ENCODE peak calls at places on chromosome 3, in seven cellular contexts. P, C, N, U, J, S and Q are unnamed samples.

GRCh38 chr3:106728315-106728821 is 648.9 kb upstream of the CCDC54 start:
- DNase-seq in P (peak), J (no peak), N (peak), U (peak), C (no peak), S (no peak), Q (no peak)

GRCh38 chr3:58037141-58037910 is 29.1 kb downstream of the FLNB start:
- DNase-seq in J (no peak), P (no peak), N (no peak), S (no peak), C (no peak), U (no peak), Q (no peak)

GRCh38 chr3:30770387-30770786 is 124.1 kb downstream of the GADL1 start:
- DNase-seq in N (peak), U (peak), J (no peak), P (peak), S (no peak), C (no peak), Q (no peak)

GRCh38 chr3:66082679-66083078 is 44.0 kb upstream of the MAGI1 start:
- DNase-seq in N (no peak), S (no peak), U (no peak), J (no peak), P (no peak), C (no peak), Q (no peak)

GRCh38 chr3:13282986-13283876 is 136.9 kb downstream of the NUP210 start:
- DNase-seq in U (no peak), J (peak), S (no peak), C (no peak), N (no peak), P (no peak), Q (peak)

GRCh38 chr3:48475188-48475587 is 28.7 kb downstream of the ATRIP start:
- DNase-seq in U (no peak), C (no peak), P (no peak), S (no peak), J (no peak), N (no peak), Q (no peak)

GRCh38 chr3:27166888-27167287 is 202.3 kb downstream of the NEK10 start:
- DNase-seq in J (no peak), P (peak), S (no peak), C (no peak), N (peak), U (peak), Q (no peak)

GRCh38 chr3:155785662-155786295 is 20.3 kb downstream of the C3orf33 start:
- DNase-seq in J (no peak), U (no peak), C (no peak), S (no peak), N (no peak), P (no peak), Q (no peak)

GRCh38 chr3:122299872-122300460 is 25.1 kb upstream of the CSTA start:
- DNase-seq in P (peak), J (peak), N (no peak), S (no peak), U (no peak), C (no peak), Q (peak)

GRCh38 chr3:60047426-60048200 is 997.8 kb upstream of the CFAP20DC start:
- DNase-seq in U (no peak), J (no peak), N (no peak), P (no peak), C (no peak), S (no peak), Q (no peak)

GRCh38 chr3:48180530-48181253 is 7.5 kb downstream of the CDC25A start:
- DNase-seq in N (no peak), P (no peak), J (no peak), S (no peak), U (no peak), C (no peak), Q (no peak)

GRCh38 chr3:168803536-168803935 is 707.8 kb upstream of the GOLIM4 start:
- DNase-seq in C (no peak), N (no peak), S (no peak), J (no peak), P (no peak), U (no peak), Q (no peak)

GRCh38 chr3:189188466-189188865 is 16.7 kb downstream of the TPRG1 start:
- DNase-seq in C (no peak), S (no peak), P (no peak), N (no peak), U (no peak), J (no peak), Q (no peak)

GRCh38 chr3:148202386-148202785 is 495.3 kb upstream of the AGTR1 start:
- DNase-seq in S (no peak), U (no peak), N (no peak), J (peak), P (no peak), C (no peak), Q (no peak)

GRCh38 chr3:17672506-17672905 is 69.9 kb downstream of the TBC1D5 start:
- DNase-seq in J (no peak), S (no peak), P (no peak), U (no peak), C (no peak), N (no peak), Q (no peak)

GRCh38 chr3:16060358-16060852 is 114.1 kb upstream of the GALNT15 start:
- DNase-seq in J (peak), U (peak), P (peak), N (peak), S (no peak), C (no peak), Q (no peak)

GRCh38 chr3:171790898-171791694 is 19.2 kb downstream of the PLD1 start:
- DNase-seq in J (no peak), C (no peak), S (no peak), P (peak), N (no peak), U (no peak), Q (no peak)

GRCh38 chr3:127746400-127747057 is 73.8 kb downstream of the ABTB1 start:
- DNase-seq in C (no peak), S (no peak), J (no peak), P (no peak), N (no peak), U (no peak), Q (no peak)

GRCh38 chr3:184765730-184766074 is 46.3 kb upstream of the VPS8 start:
- DNase-seq in P (no peak), C (no peak), J (no peak), S (no peak), N (no peak), U (peak), Q (peak)

GRCh38 chr3:146968204-146968651 is 363.1 kb upstream of the PLSCR5 start:
- DNase-seq in P (peak), C (no peak), N (peak), U (peak), J (peak), S (no peak), Q (no peak)

GRCh38 chr3:183437696-183438564 is 9.5 kb upstream of the MCF2L2 start:
- DNase-seq in U (no peak), N (no peak), C (no peak), P (no peak), S (no peak), J (no peak), Q (no peak)

GRCh38 chr3:25426408-25426807 is 1.7 kb upstream of the RARB start:
- DNase-seq in U (peak), J (no peak), C (no peak), N (no peak), S (no peak), P (peak), Q (no peak)

GRCh38 chr3:24363242-24363641 is 131.4 kb downstream of the THRB start:
- DNase-seq in S (no peak), P (peak), U (no peak), J (no peak), N (no peak), C (no peak), Q (no peak)

GRCh38 chr3:126537730-126538281 is 13.9 kb downstream of the CHST13 start:
- DNase-seq in C (no peak), U (no peak), J (no peak), S (no peak), N (no peak), P (no peak), Q (no peak)

GRCh38 chr3:183193762-183194701 is 31.5 kb upstream of the LAMP3 start:
- DNase-seq in J (no peak), C (no peak), U (no peak), P (no peak), S (no peak), N (no peak), Q (no peak)

GRCh38 chr3:126208618-126209256 is 28.4 kb upstream of the ALDH1L1 start:
- DNase-seq in P (peak), C (peak), N (peak), J (no peak), U (peak), S (no peak), Q (no peak)

GRCh38 chr3:149701206-149701976 is 43.6 kb upstream of the WWTR1 start:
- DNase-seq in P (peak), N (no peak), J (no peak), S (no peak), U (no peak), C (no peak), Q (no peak)

GRCh38 chr3:6524479-6524878 is 336.4 kb upstream of the GRM7 start:
- DNase-seq in S (no peak), P (no peak), N (no peak), U (no peak), J (no peak), C (no peak), Q (no peak)

GRCh38 chr3:135840436-135840835 is 125.1 kb upstream of the PPP2R3A start:
- DNase-seq in S (no peak), U (no peak), J (no peak), C (no peak), P (no peak), N (no peak), Q (no peak)

GRCh38 chr3:156259896-156260788 is 139.8 kb downstream of the KCNAB1 start:
- DNase-seq in C (no peak), P (no peak), U (peak), S (no peak), J (no peak), N (no peak), Q (no peak)

GRCh38 chr3:188262913-188263683 is 109.1 kb downstream of the LPP start:
- DNase-seq in U (peak), C (no peak), P (peak), N (no peak), J (no peak), S (no peak), Q (no peak)